ENCODE peak calls at places on chromosomes 2 and 18, in four cellular contexts. O is thoracic aorta, V is fibroblast of lung, K is brain microvascular endothelial cell. R is an unnamed sample. For H3K27me3, the result is how much of the 10 kb centered on the place peaks cover.

GRCh38 chr2:208501217-208501616 is 94.6 kb downstream of the PTH2R start:
- DNase-seq in O (no peak), V (no peak), K (peak), R (no peak)

GRCh38 chr18:2139676-2140075 is 431.6 kb downstream of the METTL4 start:
- DNase-seq in O (no peak), V (peak), K (no peak), R (no peak)

GRCh38 chr2:43839776-43840564 is 1.2 kb downstream of the ABCG8 start:
- DNase-seq in O (no peak), V (no peak), K (no peak), R (no peak)

GRCh38 chr2:24926602-24927252 is 6.7 kb upstream of the ADCY3 start:
- DNase-seq in O (no peak), V (peak), K (no peak), R (no peak)

GRCh38 chr2:79801082-79801481 is 288.2 kb downstream of the CTNNA2 start:
- DNase-seq in O (no peak), V (no peak), K (no peak), R (no peak)

GRCh38 chr2:127606594-127607398 is 39.2 kb upstream of the GPR17 start:
- DNase-seq in O (no peak), V (no peak), K (no peak), R (no peak)

GRCh38 chr2:48946444-48947048 is 191.0 kb upstream of the LHCGR start:
- DNase-seq in O (peak), V (peak), K (peak), R (peak)

GRCh38 chr2:105731511-105731910 is 13.2 kb upstream of the NCK2 start:
- DNase-seq in O (no peak), V (no peak), K (no peak), R (no peak)

GRCh38 chr2:69694894-69695849 is 46.8 kb upstream of the ANXA4 start:
- DNase-seq in O (no peak), V (peak), K (peak), R (no peak)

GRCh38 chr2:223469270-223470057 is 132.7 kb downstream of the SCG2 start:
- DNase-seq in O (peak), V (peak), K (peak), R (peak)

GRCh38 chr2:228545041-228545440 is 363.6 kb upstream of the SPHKAP start:
- DNase-seq in O (no peak), V (peak), K (peak), R (no peak)

GRCh38 chr2:239283288-239283945 is 117.4 kb downstream of the HDAC4 start:
- DNase-seq in O (no peak), V (no peak), K (no peak), R (no peak)

GRCh38 chr18:46042571-46043123 is 29.4 kb downstream of the PSTPIP2 start:
- DNase-seq in O (no peak), V (peak), K (no peak), R (no peak)

GRCh38 chr2:75199428-75200011 is at the start of gene TACR1:
- DNase-seq in O (no peak), V (peak), K (peak), R (peak)

GRCh38 chr2:143717053-143717452 is 587.8 kb downstream of the ARHGAP15 start:
- DNase-seq in O (no peak), V (peak), K (no peak), R (no peak)

GRCh38 chr2:174787485-174788205 is 23.4 kb upstream of the CHRNA1 start:
- DNase-seq in O (no peak), V (peak), K (peak), R (peak)

GRCh38 chr2:197705912-197706838 is 1.0 kb downstream of the MARS2 start:
- DNase-seq in O (no peak), V (peak), K (no peak), R (no peak)

GRCh38 chr2:203498161-203498560 is 36.9 kb downstream of the RAPH1 start:
- DNase-seq in O (no peak), V (peak), K (peak), R (peak)

GRCh38 chr2:128782411-128783192 is 463.9 kb upstream of the HS6ST1 start:
- DNase-seq in O (no peak), V (no peak), K (no peak), R (no peak)

GRCh38 chr2:1599301-1600085 is 144.8 kb downstream of the PXDN start:
- DNase-seq in O (no peak), V (no peak), K (no peak), R (no peak)

GRCh38 chr18:74546751-74547530 is 12.6 kb downstream of the CNDP1 start:
- DNase-seq in O (no peak), V (peak), K (no peak), R (no peak)

GRCh38 chr2:200702646-200703118 is 109.0 kb upstream of the BZW1 start:
- DNase-seq in O (no peak), V (no peak), K (no peak), R (no peak)

GRCh38 chr2:70999362-70999761 is 4.7 kb upstream of the TEX261 start:
- DNase-seq in O (no peak), V (no peak), K (no peak), R (no peak)

GRCh38 chr2:161146996-161147395 is 13.2 kb upstream of the TANK start:
- DNase-seq in O (no peak), V (no peak), K (no peak), R (no peak)

GRCh38 chr2:135743860-135744259 is 2.2 kb downstream of the UBXN4 start:
- DNase-seq in O (no peak), V (no peak), K (no peak), R (no peak)

GRCh38 chr2:126623000-126623399 is 33.0 kb upstream of the GYPC start:
- DNase-seq in O (no peak), V (no peak), K (no peak), R (no peak)

GRCh38 chr2:239263231-239263936 is 137.4 kb downstream of the HDAC4 start:
- DNase-seq in O (no peak), V (no peak), K (no peak), R (no peak)

GRCh38 chr2:229909090-229909489 is 12.7 kb downstream of the TRIP12 start:
- DNase-seq in O (no peak), V (peak), K (peak), R (no peak)

GRCh38 chr2:177283871-177284270 is 19.3 kb upstream of the NFE2L2 start:
- DNase-seq in O (no peak), V (no peak), K (no peak), R (no peak)

GRCh38 chr2:177282787-177283533 is 18.4 kb upstream of the NFE2L2 start:
- DNase-seq in O (no peak), V (no peak), K (no peak), R (no peak)

GRCh38 chr2:177281400-177282021 is 17.0 kb upstream of the NFE2L2 start:
- DNase-seq in O (no peak), V (no peak), K (no peak), R (no peak)

GRCh38 chr2:177279847-177280246 is 15.3 kb upstream of the NFE2L2 start:
- DNase-seq in O (no peak), V (no peak), K (no peak), R (no peak)

GRCh38 chr2:177282101-177282573 is 17.6 kb upstream of the NFE2L2 start:
- DNase-seq in O (no peak), V (no peak), K (no peak), R (peak)
- H3K27ac ChIP-seq in O (peak), V (no peak), K (no peak), R (peak)

GRCh38 chr2:100121124-100121718 is 21.2 kb downstream of the AFF3 start:
- DNase-seq in O (no peak), V (no peak), K (no peak), R (no peak)
- H3K27me3 ChIP-seq in O (under half), V (under half), K (under half), R (under half)

DNA sequence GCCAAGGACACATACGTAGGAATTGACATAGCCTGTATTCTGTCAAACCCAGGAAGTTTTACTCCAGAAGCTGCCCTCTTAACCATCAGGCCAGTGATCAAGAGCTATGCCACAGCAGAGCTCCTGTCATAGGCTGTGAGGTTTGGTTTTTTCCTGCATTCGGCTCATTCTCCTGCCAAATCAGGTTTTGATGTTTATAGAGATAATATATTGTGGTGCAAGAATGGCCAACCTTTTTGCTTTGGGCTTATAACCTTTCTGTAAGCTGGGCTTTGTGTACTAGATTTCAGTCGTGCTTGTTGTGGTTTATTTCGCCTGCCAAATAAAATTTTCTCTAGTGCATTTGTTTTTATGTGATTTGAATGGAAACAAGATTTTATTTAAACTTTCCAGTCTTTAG is 2.4 kb downstream of the KDM3A start:
- DNase-seq in O (no peak), V (no peak), K (no peak), R (no peak)
- H3K27ac ChIP-seq in O (peak), V (no peak), K (no peak), R (no peak)

GRCh38 chr18:78977627-78978271 is 1.9 kb upstream of the SALL3 start:
- DNase-seq in O (no peak), V (peak), K (no peak), R (no peak)
- H3K27me3 ChIP-seq in O (under half), V (under half), K (half or more), R (half or more)

GRCh38 chr2:41937464-41937861 is 110.4 kb upstream of the PKDCC start:
- DNase-seq in O (no peak), V (peak), K (no peak), R (no peak)
- H3K27ac ChIP-seq in O (no peak), V (no peak), K (no peak), R (peak)

GRCh38 chr2:2867371-2867770 is 510.2 kb downstream of the EIPR1 start:
- DNase-seq in O (no peak), V (no peak), K (no peak), R (no peak)
- H3K27me3 ChIP-seq in O (under half), V (under half), K (under half), R (under half)

GRCh38 chr18:48862116-48862515 is 88.6 kb downstream of the SMAD7 start:
- DNase-seq in O (no peak), V (no peak), K (peak), R (no peak)
- H3K27ac ChIP-seq in O (peak), V (no peak), K (peak), R (no peak)

GRCh38 chr2:167990062-167990461 is 257.3 kb downstream of the STK39 start:
- DNase-seq in O (no peak), V (no peak), K (no peak), R (no peak)
- H3K27me3 ChIP-seq in O (under half), V (under half), K (under half), R (under half)